ENCODE peak calls at places on chromosomes 1 and 21, in six cellular contexts. H is T-helper 1 cell, W is neural progenitor cell, L is NCI-H1694 treated with DMSO at 0.1 percent for 48 hours, K is NCI-H2029, T is GF-D8. U is an unnamed sample.

GRCh38 chr1:234971586-234972297 is 156.9 kb downstream of the TOMM20 start:
- DNase-seq in K (no peak), H (peak), L (no peak), T (no peak), W (no peak), U (no peak)

GRCh38 chr1:113255038-113255727 is 135.1 kb upstream of the MAGI3 start:
- DNase-seq in W (peak), L (no peak), T (no peak), K (no peak), H (no peak), U (no peak)

GRCh38 chr21:8990326-8991087 is 1530.9 kb upstream of the TPTE start:
- DNase-seq in K (no peak), L (peak), T (no peak), H (no peak), W (no peak), U (no peak)

GRCh38 chr1:155873860-155874259 is 14.5 kb downstream of the SYT11 start:
- DNase-seq in W (no peak), L (no peak), K (peak), T (no peak), H (no peak), U (no peak)

GRCh38 chr1:206766251-206766856 is 4.2 kb upstream of the IL19 start:
- DNase-seq in T (no peak), K (peak), L (no peak), H (peak), W (peak), U (peak)

GRCh38 chr1:223628233-223628632 is 37.3 kb downstream of the CAPN8 start:
- DNase-seq in K (peak), L (peak), H (peak), T (no peak), W (peak), U (peak)

GRCh38 chr1:221891708-221892107 is 149.8 kb upstream of the DUSP10 start:
- DNase-seq in K (no peak), T (no peak), W (no peak), H (no peak), L (no peak), U (no peak)

GRCh38 chr1:93938461-93939145 is 29.4 kb upstream of the GCLM start:
- DNase-seq in T (no peak), L (no peak), H (no peak), W (no peak), K (no peak), U (no peak)

GRCh38 chr1:38898653-38899230 is 17.4 kb upstream of the GJA9 start:
- DNase-seq in L (no peak), K (no peak), H (no peak), W (no peak), T (no peak), U (no peak)

GRCh38 chr1:242530761-242531160 is 6.3 kb upstream of the PLD5 start:
- DNase-seq in L (no peak), K (no peak), W (no peak), H (no peak), T (no peak), U (no peak)

GRCh38 chr1:234875953-234876814 is 252.5 kb downstream of the TOMM20 start:
- DNase-seq in T (peak), W (no peak), L (no peak), K (no peak), H (no peak), U (no peak)

GRCh38 chr1:153387785-153388184 is 3.1 kb downstream of the S100A8 start:
- DNase-seq in K (no peak), L (no peak), W (no peak), T (no peak), H (no peak), U (no peak)

GRCh38 chr1:181100015-181100905 is 11.8 kb downstream of the IER5 start:
- DNase-seq in H (no peak), W (peak), T (no peak), L (no peak), K (no peak), U (no peak)

GRCh38 chr1:6823822-6824221 is 38.6 kb downstream of the CAMTA1 start:
- DNase-seq in T (no peak), L (no peak), W (no peak), K (no peak), H (no peak), U (no peak)

GRCh38 chr1:228873714-228874113 is 138.4 kb downstream of the RHOU start:
- DNase-seq in L (no peak), T (no peak), K (no peak), W (no peak), H (no peak), U (no peak)

GRCh38 chr1:90147093-90147492 is 152.2 kb downstream of the ZNF326 start:
- DNase-seq in W (no peak), K (no peak), H (no peak), T (no peak), L (no peak), U (no peak)

GRCh38 chr1:192350351-192350750 is 33.6 kb downstream of the RGS21 start:
- DNase-seq in T (no peak), L (no peak), H (no peak), K (no peak), W (no peak), U (no peak)

GRCh38 chr1:11339346-11340247 is 66.6 kb downstream of the UBIAD1 start:
- DNase-seq in W (peak), L (peak), H (no peak), T (no peak), K (peak), U (no peak)

GRCh38 chr1:165854101-165854845 is 26.9 kb downstream of the UCK2 start:
- DNase-seq in T (peak), W (peak), K (no peak), H (peak), L (no peak), U (no peak)

GRCh38 chr1:227946624-227947424 is 908 bp downstream of the WNT9A start:
- DNase-seq in H (peak), W (peak), L (peak), K (peak), T (peak), U (peak)

GRCh38 chr21:44765231-44766013 is 36.2 kb downstream of the UBE2G2 start:
- DNase-seq in H (peak), W (no peak), K (no peak), L (no peak), T (no peak), U (no peak)

GRCh38 chr1:248804771-248805681 is 20.7 kb downstream of the SH3BP5L start:
- DNase-seq in K (no peak), L (no peak), W (no peak), H (no peak), T (peak), U (no peak)

GRCh38 chr1:15584489-15585363 is at the start of gene AGMAT:
- DNase-seq in T (peak), H (peak), W (peak), K (no peak), L (no peak), U (no peak)

GRCh38 chr1:2545754-2546514 is 10.2 kb upstream of the TNFRSF14 start:
- DNase-seq in K (peak), H (peak), W (peak), L (peak), T (peak), U (peak)

GRCh38 chr1:16451868-16452528 is 11.5 kb downstream of the NECAP2 start:
- DNase-seq in H (no peak), L (no peak), T (no peak), K (no peak), W (no peak), U (no peak)

GRCh38 chr1:209187589-209187988 is 395.9 kb upstream of the CAMK1G start:
- DNase-seq in W (no peak), K (no peak), T (no peak), H (no peak), L (no peak), U (no peak)

GRCh38 chr1:157227700-157228099 is 89.5 kb upstream of the ETV3 start:
- DNase-seq in T (no peak), W (no peak), H (no peak), L (no peak), K (no peak), U (no peak)

GRCh38 chr1:26468911-26469310 is 3.3 kb upstream of the HMGN2 start:
- DNase-seq in K (no peak), H (no peak), L (peak), T (no peak), W (peak), U (no peak)

GRCh38 chr1:77605246-77606026 is 77.0 kb downstream of the ZZZ3 start:
- DNase-seq in K (peak), T (peak), W (no peak), L (no peak), H (no peak), U (no peak)

U was measured in stimulated activated naive CD4-positive, alpha-beta T cell.